ENCODE peak calls at places on chromosomes 16 and 17, in ten cellular contexts. One of them, this sample, is unnamed. For H3K4me1 and H3K36me3, the result is how much of the 10 kb centered on the place peaks cover.

GRCh38 chr16:64089697-64090096 is 1032.2 kb downstream of the CDH11 start:
- DNase-seq in small intestine: peak
- DNase-seq in GM23338: peak
- DNase-seq in fibroblast of lung: peak
- DNase-seq in stomach: no peak
- DNase-seq in sigmoid colon: no peak
- DNase-seq in tibial nerve: no peak
- DNase-seq in PC-9: no peak
- DNase-seq in ovary: no peak
- DNase-seq in body of pancreas: no peak
- DNase-seq in this sample: no peak

GRCh38 chr17:57811633-57812280 is 38.1 kb downstream of the MRPS23 start:
- DNase-seq in tibial nerve: no peak
- DNase-seq in ovary: no peak
- DNase-seq in stomach: no peak
- DNase-seq in GM23338: peak
- DNase-seq in sigmoid colon: no peak
- DNase-seq in fibroblast of lung: no peak
- DNase-seq in body of pancreas: no peak
- DNase-seq in small intestine: no peak
- DNase-seq in PC-9: no peak
- DNase-seq in this sample: no peak

GRCh38 chr16:11618107-11618717 is 31.5 kb upstream of the LITAF start:
- DNase-seq in sigmoid colon: no peak
- DNase-seq in fibroblast of lung: no peak
- DNase-seq in tibial nerve: no peak
- DNase-seq in small intestine: no peak
- DNase-seq in body of pancreas: no peak
- DNase-seq in PC-9: peak
- DNase-seq in GM23338: no peak
- DNase-seq in ovary: no peak
- DNase-seq in stomach: no peak
- DNase-seq in this sample: no peak

GRCh38 chr17:8041249-8041928 is 2.5 kb downstream of the ALOX15B start:
- DNase-seq in small intestine: peak
- DNase-seq in ovary: no peak
- DNase-seq in stomach: peak
- DNase-seq in PC-9: peak
- DNase-seq in fibroblast of lung: peak
- DNase-seq in body of pancreas: peak
- DNase-seq in tibial nerve: no peak
- DNase-seq in sigmoid colon: no peak
- DNase-seq in GM23338: peak
- DNase-seq in this sample: no peak

GRCh38 chr16:56242740-56243139 is 51.5 kb downstream of the GNAO1 start:
- DNase-seq in ovary: no peak
- DNase-seq in body of pancreas: no peak
- DNase-seq in stomach: no peak
- DNase-seq in sigmoid colon: no peak
- DNase-seq in fibroblast of lung: no peak
- DNase-seq in tibial nerve: no peak
- DNase-seq in PC-9: no peak
- DNase-seq in small intestine: no peak
- DNase-seq in GM23338: no peak
- DNase-seq in this sample: no peak

GRCh38 chr16:68645494-68646388 is 631 bp downstream of the CDH3 start:
- DNase-seq in tibial nerve: no peak
- DNase-seq in PC-9: peak
- DNase-seq in body of pancreas: peak
- DNase-seq in small intestine: no peak
- DNase-seq in stomach: no peak
- DNase-seq in fibroblast of lung: no peak
- DNase-seq in ovary: peak
- DNase-seq in GM23338: peak
- DNase-seq in sigmoid colon: no peak
- DNase-seq in this sample: no peak

GRCh38 chr16:3164121-3164991 is 23.6 kb upstream of the OR1F1 start:
- DNase-seq in GM23338: no peak
- DNase-seq in ovary: no peak
- DNase-seq in small intestine: no peak
- DNase-seq in PC-9: no peak
- DNase-seq in tibial nerve: no peak
- DNase-seq in stomach: no peak
- DNase-seq in sigmoid colon: no peak
- DNase-seq in body of pancreas: no peak
- DNase-seq in fibroblast of lung: no peak
- DNase-seq in this sample: no peak

GRCh38 chr17:68674271-68674925 is 73.2 kb upstream of the FAM20A start:
- DNase-seq in tibial nerve: no peak
- DNase-seq in PC-9: no peak
- DNase-seq in sigmoid colon: no peak
- DNase-seq in body of pancreas: no peak
- DNase-seq in fibroblast of lung: no peak
- DNase-seq in GM23338: peak
- DNase-seq in stomach: no peak
- DNase-seq in small intestine: no peak
- DNase-seq in ovary: no peak
- DNase-seq in this sample: no peak

GRCh38 chr16:17365591-17366298 is 105.0 kb downstream of the XYLT1 start:
- DNase-seq in GM23338: no peak
- DNase-seq in fibroblast of lung: peak
- DNase-seq in ovary: no peak
- DNase-seq in sigmoid colon: no peak
- DNase-seq in stomach: no peak
- DNase-seq in PC-9: no peak
- DNase-seq in body of pancreas: no peak
- DNase-seq in tibial nerve: no peak
- DNase-seq in small intestine: no peak
- DNase-seq in this sample: no peak

GRCh38 chr16:50464325-50465290 is 83.6 kb upstream of the NKD1 start:
- DNase-seq in fibroblast of lung: no peak
- DNase-seq in GM23338: peak
- DNase-seq in PC-9: no peak
- DNase-seq in sigmoid colon: peak
- DNase-seq in body of pancreas: no peak
- DNase-seq in ovary: no peak
- DNase-seq in stomach: no peak
- DNase-seq in tibial nerve: no peak
- DNase-seq in small intestine: no peak
- DNase-seq in this sample: peak

GRCh38 chr17:65137076-65137935 is at the start of gene RGS9:
- DNase-seq in small intestine: peak
- DNase-seq in sigmoid colon: peak
- DNase-seq in GM23338: peak
- DNase-seq in PC-9: peak
- DNase-seq in body of pancreas: peak
- DNase-seq in tibial nerve: peak
- DNase-seq in fibroblast of lung: peak
- DNase-seq in stomach: peak
- DNase-seq in ovary: peak
- DNase-seq in this sample: peak

GRCh38 chr16:20519231-20519630 is 56.9 kb downstream of the ACSM2B start:
- DNase-seq in small intestine: no peak
- DNase-seq in tibial nerve: no peak
- DNase-seq in PC-9: no peak
- DNase-seq in fibroblast of lung: no peak
- DNase-seq in GM23338: no peak
- DNase-seq in stomach: no peak
- DNase-seq in sigmoid colon: no peak
- DNase-seq in body of pancreas: no peak
- DNase-seq in ovary: no peak
- DNase-seq in this sample: no peak

GRCh38 chr16:23642246-23642774 is 1.0 kb downstream of the DCTN5 start:
- DNase-seq in sigmoid colon: no peak
- DNase-seq in body of pancreas: no peak
- DNase-seq in stomach: no peak
- DNase-seq in small intestine: no peak
- DNase-seq in tibial nerve: no peak
- DNase-seq in GM23338: no peak
- DNase-seq in ovary: no peak
- DNase-seq in PC-9: no peak
- DNase-seq in fibroblast of lung: no peak
- DNase-seq in this sample: no peak

GRCh38 chr17:14304222-14304844 is 3.5 kb downstream of the HS3ST3B1 start:
- DNase-seq in body of pancreas: no peak
- DNase-seq in small intestine: no peak
- DNase-seq in GM23338: no peak
- DNase-seq in ovary: no peak
- DNase-seq in stomach: no peak
- DNase-seq in PC-9: no peak
- DNase-seq in tibial nerve: no peak
- DNase-seq in sigmoid colon: no peak
- DNase-seq in fibroblast of lung: no peak
- DNase-seq in this sample: no peak

GRCh38 chr17:14301761-14302401 is 1.0 kb downstream of the HS3ST3B1 start:
- DNase-seq in sigmoid colon: no peak
- DNase-seq in fibroblast of lung: peak
- DNase-seq in tibial nerve: no peak
- DNase-seq in PC-9: no peak
- DNase-seq in ovary: peak
- DNase-seq in GM23338: no peak
- DNase-seq in small intestine: peak
- DNase-seq in stomach: peak
- DNase-seq in body of pancreas: peak
- DNase-seq in this sample: peak

GRCh38 chr17:14303343-14304221 is 2.7 kb downstream of the HS3ST3B1 start:
- DNase-seq in sigmoid colon: no peak
- DNase-seq in stomach: no peak
- DNase-seq in body of pancreas: no peak
- DNase-seq in GM23338: peak
- DNase-seq in tibial nerve: no peak
- DNase-seq in fibroblast of lung: no peak
- DNase-seq in ovary: no peak
- DNase-seq in PC-9: no peak
- DNase-seq in small intestine: no peak
- DNase-seq in this sample: no peak

GRCh38 chr17:14301279-14301760 is 439 bp downstream of the HS3ST3B1 start:
- DNase-seq in small intestine: no peak
- DNase-seq in PC-9: no peak
- DNase-seq in body of pancreas: no peak
- DNase-seq in GM23338: peak
- DNase-seq in ovary: no peak
- DNase-seq in stomach: peak
- DNase-seq in fibroblast of lung: peak
- DNase-seq in tibial nerve: no peak
- DNase-seq in sigmoid colon: no peak
- DNase-seq in this sample: no peak

GRCh38 chr17:14302421-14303099 is 1.7 kb downstream of the HS3ST3B1 start:
- DNase-seq in fibroblast of lung: peak
- DNase-seq in GM23338: peak
- DNase-seq in PC-9: peak
- DNase-seq in body of pancreas: peak
- DNase-seq in sigmoid colon: peak
- DNase-seq in stomach: peak
- DNase-seq in ovary: peak
- DNase-seq in tibial nerve: peak
- DNase-seq in small intestine: peak
- DNase-seq in this sample: no peak
- H3K4me1 ChIP-seq in fibroblast of lung: under half
- H3K4me1 ChIP-seq in GM23338: half or more
- H3K4me1 ChIP-seq in PC-9: under half
- H3K4me1 ChIP-seq in body of pancreas: half or more
- H3K4me1 ChIP-seq in sigmoid colon: half or more
- H3K4me1 ChIP-seq in stomach: half or more
- H3K4me1 ChIP-seq in ovary: under half
- H3K4me1 ChIP-seq in tibial nerve: under half
- H3K4me1 ChIP-seq in small intestine: under half
- H3K4me1 ChIP-seq in this sample: under half

DNA sequence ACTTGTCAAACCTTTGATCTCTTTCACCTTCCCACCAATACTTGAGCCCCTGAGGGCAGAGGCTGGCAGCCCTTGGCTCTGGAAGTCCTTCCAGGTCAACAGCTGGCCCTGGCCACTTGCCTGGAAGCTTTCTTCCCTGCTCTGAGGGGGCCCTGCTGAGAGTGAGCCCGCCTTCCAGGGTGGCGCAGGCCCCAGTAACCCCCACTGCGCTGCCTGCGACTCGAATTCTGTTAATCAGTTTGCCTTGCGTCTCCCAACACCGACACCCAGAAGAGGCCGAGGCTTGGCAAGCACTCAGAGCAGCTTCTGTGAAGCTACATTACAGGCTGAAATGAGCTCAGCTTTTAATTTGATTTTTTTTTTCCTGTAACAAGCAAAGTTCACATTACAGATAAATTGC is 65.7 kb upstream of the HSBP1 start:
- DNase-seq in fibroblast of lung: no peak
- DNase-seq in PC-9: no peak
- DNase-seq in stomach: no peak
- DNase-seq in GM23338: no peak
- DNase-seq in tibial nerve: no peak
- DNase-seq in ovary: no peak
- DNase-seq in body of pancreas: no peak
- DNase-seq in small intestine: no peak
- DNase-seq in sigmoid colon: no peak
- DNase-seq in this sample: no peak
- H3K36me3 ChIP-seq in fibroblast of lung: under half
- H3K36me3 ChIP-seq in PC-9: under half
- H3K36me3 ChIP-seq in stomach: under half
- H3K36me3 ChIP-seq in GM23338: under half
- H3K36me3 ChIP-seq in tibial nerve: under half
- H3K36me3 ChIP-seq in ovary: under half
- H3K36me3 ChIP-seq in body of pancreas: under half
- H3K36me3 ChIP-seq in small intestine: under half
- H3K36me3 ChIP-seq in sigmoid colon: under half
- H3K36me3 ChIP-seq in this sample: under half

DNA sequence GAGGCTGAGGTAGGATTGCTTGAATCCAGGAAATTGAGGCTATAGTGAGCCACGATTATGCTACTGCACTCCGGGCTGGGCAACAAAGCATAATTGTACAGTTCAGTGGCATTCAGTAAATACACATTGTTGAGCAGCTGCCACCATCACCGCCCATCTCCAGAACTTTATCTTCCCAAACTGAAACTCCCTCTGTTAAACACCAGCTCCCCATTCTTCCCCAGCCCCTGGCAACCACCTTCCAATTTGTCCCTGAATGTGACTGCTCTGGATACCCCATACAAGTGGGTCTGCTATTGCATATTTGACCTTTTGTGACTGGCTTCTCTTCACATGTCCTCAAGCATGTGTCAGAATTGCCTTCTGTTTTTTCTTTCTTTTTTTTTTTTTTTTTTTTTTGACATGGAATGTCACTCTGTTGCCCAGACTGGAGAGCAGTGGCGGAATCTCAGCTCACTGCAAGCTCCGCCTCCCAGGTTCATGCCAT is 2.9 kb downstream of the RPL38 start:
- DNase-seq in small intestine: no peak
- DNase-seq in fibroblast of lung: peak
- DNase-seq in body of pancreas: no peak
- DNase-seq in GM23338: no peak
- DNase-seq in PC-9: no peak
- DNase-seq in ovary: no peak
- DNase-seq in sigmoid colon: no peak
- DNase-seq in tibial nerve: no peak
- DNase-seq in stomach: no peak
- DNase-seq in this sample: no peak
- H3K4me3 ChIP-seq in small intestine: no peak
- H3K4me3 ChIP-seq in fibroblast of lung: no peak
- H3K4me3 ChIP-seq in body of pancreas: no peak
- H3K4me3 ChIP-seq in GM23338: peak
- H3K4me3 ChIP-seq in PC-9: no peak
- H3K4me3 ChIP-seq in ovary: no peak
- H3K4me3 ChIP-seq in sigmoid colon: no peak
- H3K4me3 ChIP-seq in tibial nerve: no peak
- H3K4me3 ChIP-seq in stomach: peak
- H3K4me3 ChIP-seq in this sample: no peak

GRCh38 chr17:66270106-66270505 is 32.3 kb upstream of the PRKCA start:
- DNase-seq in stomach: no peak
- DNase-seq in ovary: no peak
- DNase-seq in body of pancreas: no peak
- DNase-seq in fibroblast of lung: no peak
- DNase-seq in PC-9: no peak
- DNase-seq in tibial nerve: no peak
- DNase-seq in sigmoid colon: no peak
- DNase-seq in GM23338: no peak
- DNase-seq in small intestine: no peak
- DNase-seq in this sample: no peak
- H3K4me1 ChIP-seq in stomach: under half
- H3K4me1 ChIP-seq in ovary: under half
- H3K4me1 ChIP-seq in body of pancreas: under half
- H3K4me1 ChIP-seq in fibroblast of lung: under half
- H3K4me1 ChIP-seq in PC-9: under half
- H3K4me1 ChIP-seq in tibial nerve: under half
- H3K4me1 ChIP-seq in sigmoid colon: under half
- H3K4me1 ChIP-seq in GM23338: under half
- H3K4me1 ChIP-seq in small intestine: under half
- H3K4me1 ChIP-seq in this sample: under half

This sample was measured in ascending aorta.